ENCODE peak calls at places on chromosomes 2 and 18, in ten cellular contexts. L is NB4; W is upper lobe of right lung; K is stimulated activated CD4-positive, alpha-beta T cell treated with anti-CD3 and anti-CD28 coated beads, Interleukin-2, amount 100 ng/mL, for 24 hours; Y is HS-5; M is heart left ventricle; C is Daoy; S is AG08395; O is WTC11; U is stromal cell of bone marrow. N is an unnamed sample.

GRCh38 chr2:227473019-227473461 is 1.1 kb downstream of the AGFG1 start:
- DNase-seq in L (no peak), W (no peak), K (no peak), Y (no peak), M (no peak), C (no peak), S (no peak), O (no peak), U (no peak), N (no peak)

GRCh38 chr2:61534926-61535325 is 3.2 kb downstream of the XPO1 start:
- DNase-seq in L (no peak), W (no peak), K (no peak), Y (no peak), M (no peak), C (no peak), S (no peak), O (no peak), U (no peak), N (no peak)

GRCh38 chr2:73283545-73284295 is 558 bp downstream of the FBXO41 start:
- DNase-seq in L (peak; percentile 60), W (no peak), K (peak; percentile 26), Y (no peak), M (no peak), C (no peak), S (no peak), O (peak; percentile 50), U (no peak), N (no peak)

GRCh38 chr18:48735070-48735676 is 196.3 kb downstream of the CTIF start:
- DNase-seq in L (no peak), W (no peak), K (no peak), Y (no peak), M (no peak), C (peak; percentile 36), S (no peak), O (no peak), U (no peak), N (no peak)

GRCh38 chr18:38940863-38941531 is 1375.4 kb upstream of the CELF4 start:
- DNase-seq in L (peak; percentile 63), W (no peak), K (peak; percentile 64), Y (peak; percentile 66), M (no peak), C (peak; percentile 15), S (no peak), O (no peak), U (peak; percentile 1), N (peak; percentile 52)

GRCh38 chr2:196853301-196854087 is 44.3 kb upstream of the C2orf66 start:
- DNase-seq in L (no peak), W (no peak), K (no peak), Y (no peak), M (no peak), C (no peak), S (no peak), O (no peak), U (no peak), N (no peak)

GRCh38 chr2:239522002-239522739 is 121.4 kb upstream of the HDAC4 start:
- DNase-seq in L (no peak), W (no peak), K (no peak), Y (no peak), M (no peak), C (no peak), S (no peak), O (no peak), U (no peak), N (no peak)

GRCh38 chr2:16774980-16775963 is 109.6 kb upstream of the CYRIA start:
- DNase-seq in L (peak; percentile 51), W (no peak), K (no peak), Y (no peak), M (no peak), C (no peak), S (no peak), O (peak; percentile 39), U (no peak), N (no peak)

GRCh38 chr2:9207641-9208301 is 1.2 kb downstream of the ASAP2 start:
- DNase-seq in L (peak; percentile 52), W (peak; percentile 81), K (no peak), Y (no peak), M (no peak), C (peak; percentile 36), S (no peak), O (peak; percentile 53), U (no peak), N (no peak)

GRCh38 chr2:50995610-50996009 is 36.3 kb downstream of the NRXN1 start:
- DNase-seq in L (no peak), W (no peak), K (no peak), Y (no peak), M (no peak), C (no peak), S (no peak), O (no peak), U (peak; percentile 48), N (no peak)

GRCh38 chr18:32378705-32379104 is 92.0 kb downstream of the GAREM1 start:
- DNase-seq in L (no peak), W (no peak), K (no peak), Y (no peak), M (peak; percentile 61), C (peak; percentile 42), S (peak; percentile 11), O (no peak), U (no peak), N (no peak)

GRCh38 chr18:67599277-67599676 is 82.8 kb upstream of the DSEL start:
- DNase-seq in L (no peak), W (no peak), K (no peak), Y (peak; percentile 58), M (no peak), C (no peak), S (peak; percentile 26), O (no peak), U (no peak), N (no peak)

GRCh38 chr2:174985624-174986023 is 19.6 kb downstream of the CHN1 start:
- DNase-seq in L (peak; percentile 20), W (no peak), K (no peak), Y (no peak), M (no peak), C (no peak), S (peak; percentile 36), O (no peak), U (no peak), N (no peak)

GRCh38 chr2:107305966-107306365 is 420.0 kb upstream of the ST6GAL2 start:
- DNase-seq in L (no peak), W (no peak), K (no peak), Y (no peak), M (no peak), C (no peak), S (no peak), O (no peak), U (no peak), N (no peak)

GRCh38 chr2:8576525-8577157 is 105.2 kb upstream of the ID2 start:
- DNase-seq in L (peak; percentile 61), W (no peak), K (peak; percentile 47), Y (no peak), M (no peak), C (peak; percentile 43), S (no peak), O (no peak), U (no peak), N (peak; percentile 59)

GRCh38 chr2:149575277-149575676 is 12.3 kb downstream of the MMADHC start:
- DNase-seq in L (no peak), W (no peak), K (no peak), Y (no peak), M (no peak), C (no peak), S (no peak), O (no peak), U (no peak), N (no peak)

GRCh38 chr18:79393626-79394401 is 1.9 kb upstream of the NFATC1 start:
- DNase-seq in L (peak; percentile 39), W (peak; percentile 94), K (no peak), Y (peak; percentile 46), M (peak; percentile 95), C (peak; percentile 89), S (peak; percentile 91), O (peak; percentile 68), U (peak; percentile 70), N (peak; percentile 42)

GRCh38 chr18:39624934-39625333 is 2059.3 kb upstream of the CELF4 start:
- DNase-seq in L (no peak), W (no peak), K (no peak), Y (peak; percentile 48), M (no peak), C (no peak), S (no peak), O (no peak), U (no peak), N (no peak)

GRCh38 chr2:6883448-6884122 is 6.0 kb downstream of the RSAD2 start:
- DNase-seq in L (no peak), W (no peak), K (no peak), Y (no peak), M (no peak), C (no peak), S (no peak), O (no peak), U (no peak), N (no peak)

GRCh38 chr2:74006424-74006823 is 21.7 kb downstream of the TET3 start:
- DNase-seq in L (no peak), W (peak; percentile 45), K (no peak), Y (no peak), M (peak; percentile 42), C (no peak), S (no peak), O (peak; percentile 58), U (no peak), N (no peak)

GRCh38 chr2:17791121-17791902 is 24.9 kb upstream of the MSGN1 start:
- DNase-seq in L (no peak), W (no peak), K (no peak), Y (peak; percentile 40), M (no peak), C (no peak), S (peak; percentile 22), O (no peak), U (no peak), N (no peak)

GRCh38 chr18:3966985-3967856 is 487.9 kb downstream of the DLGAP1 start:
- DNase-seq in L (no peak), W (no peak), K (no peak), Y (peak; percentile 42), M (peak; percentile 55), C (peak; percentile 65), S (peak; percentile 16), O (peak; percentile 48), U (no peak), N (no peak)

GRCh38 chr18:9446839-9447238 is 28.5 kb upstream of the RALBP1 start:
- DNase-seq in L (no peak), W (no peak), K (no peak), Y (no peak), M (no peak), C (no peak), S (no peak), O (no peak), U (no peak), N (no peak)

GRCh38 chr2:186913870-186914269 is 64.9 kb upstream of the ZSWIM2 start:
- DNase-seq in L (peak; percentile 53), W (no peak), K (no peak), Y (no peak), M (no peak), C (no peak), S (no peak), O (no peak), U (no peak), N (no peak)

GRCh38 chr2:33384562-33384961 is 91.9 kb upstream of the RASGRP3 start:
- DNase-seq in L (no peak), W (no peak), K (no peak), Y (no peak), M (no peak), C (no peak), S (no peak), O (no peak), U (no peak), N (no peak)

GRCh38 chr2:37573406-37573805 is 98.0 kb downstream of the CDC42EP3 start:
- DNase-seq in L (no peak), W (no peak), K (no peak), Y (peak; percentile 52), M (no peak), C (no peak), S (no peak), O (no peak), U (no peak), N (no peak)

GRCh38 chr2:9239616-9240015 is 33.0 kb downstream of the ASAP2 start:
- DNase-seq in L (no peak), W (no peak), K (no peak), Y (no peak), M (no peak), C (no peak), S (no peak), O (no peak), U (no peak), N (no peak)

GRCh38 chr2:225040862-225041209 is 1.4 kb downstream of the DOCK10 start:
- DNase-seq in L (no peak), W (no peak), K (peak; percentile 52), Y (peak; percentile 24), M (no peak), C (peak; percentile 33), S (peak; percentile 24), O (peak; percentile 9), U (no peak), N (peak; percentile 51)